ENCODE peak calls at places on chromosome 1, in six cellular contexts. E, Y, P, C, N and K are unnamed samples.

GRCh38 chr1:173744651-173745050 is 29.9 kb downstream of the KLHL20 start:
- DNase-seq in E (no peak), Y (no peak), P (no peak), C (no peak), N (no peak), K (no peak)

GRCh38 chr1:208309771-208310170 is 65.6 kb upstream of the PLXNA2 start:
- DNase-seq in E (no peak), Y (no peak), P (no peak), C (no peak), N (no peak), K (no peak)

GRCh38 chr1:212044851-212045250 is 9.3 kb downstream of the DTL start:
- DNase-seq in E (no peak), Y (no peak), P (no peak), C (no peak), N (no peak), K (no peak)

GRCh38 chr1:93448983-93449805 is 1.3 kb downstream of the FNBP1L start:
- DNase-seq in E (no peak), Y (peak), P (no peak), C (no peak), N (peak), K (peak)

GRCh38 chr1:193338194-193338593 is 151.8 kb upstream of the B3GALT2 start:
- DNase-seq in E (no peak), Y (no peak), P (no peak), C (no peak), N (no peak), K (peak)

GRCh38 chr1:181712636-181713238 is 229.4 kb downstream of the CACNA1E start:
- DNase-seq in E (no peak), Y (no peak), P (no peak), C (no peak), N (no peak), K (no peak)

GRCh38 chr1:94063379-94063778 is 57.6 kb downstream of the ABCA4 start:
- DNase-seq in E (no peak), Y (no peak), P (no peak), C (no peak), N (peak), K (peak)

GRCh38 chr1:33494929-33495328 is 22.5 kb downstream of the ZSCAN20 start:
- DNase-seq in E (no peak), Y (no peak), P (no peak), C (no peak), N (no peak), K (no peak)

GRCh38 chr1:170521818-170522217 is 10.1 kb upstream of the GORAB start:
- DNase-seq in E (no peak), Y (no peak), P (no peak), C (no peak), N (no peak), K (no peak)

GRCh38 chr1:40868051-40868723 is 6.0 kb upstream of the CITED4 start:
- DNase-seq in E (no peak), Y (peak), P (no peak), C (no peak), N (peak), K (peak)

GRCh38 chr1:154866995-154867795 is 2.9 kb downstream of the KCNN3 start:
- DNase-seq in E (no peak), Y (no peak), P (no peak), C (no peak), N (no peak), K (peak)

GRCh38 chr1:184986250-184986649 is 11.9 kb upstream of the NIBAN1 start:
- DNase-seq in E (no peak), Y (no peak), P (no peak), C (peak), N (no peak), K (peak)

GRCh38 chr1:63463248-63463647 is 59.8 kb downstream of the ITGB3BP start:
- DNase-seq in E (no peak), Y (no peak), P (no peak), C (no peak), N (no peak), K (no peak)

GRCh38 chr1:206769331-206769731 is 1.2 kb upstream of the IL19 start:
- DNase-seq in E (peak), Y (no peak), P (peak), C (no peak), N (no peak), K (no peak)

GRCh38 chr1:43978551-43979260 is at the start of gene B4GALT2:
- DNase-seq in E (no peak), Y (peak), P (peak), C (no peak), N (no peak), K (peak)

GRCh38 chr1:34656706-34657105 is 98.1 kb upstream of the GJB5 start:
- DNase-seq in E (no peak), Y (no peak), P (no peak), C (no peak), N (no peak), K (no peak)

GRCh38 chr1:181255270-181255929 is 166.9 kb downstream of the IER5 start:
- DNase-seq in E (no peak), Y (no peak), P (no peak), C (peak), N (peak), K (peak)

GRCh38 chr1:47782414-47783165 is 214.6 kb downstream of the TRABD2B start:
- DNase-seq in E (no peak), Y (no peak), P (no peak), C (no peak), N (no peak), K (no peak)

GRCh38 chr1:66764994-66765578 is 12.8 kb downstream of the DYNLT5 start:
- DNase-seq in E (peak), Y (peak), P (peak), C (peak), N (peak), K (peak)

GRCh38 chr1:111990026-111990877 is 784 bp upstream of the KCND3 start:
- DNase-seq in E (no peak), Y (no peak), P (no peak), C (no peak), N (no peak), K (no peak)

GRCh38 chr1:27538793-27539192 is 48.8 kb upstream of the WASF2 start:
- DNase-seq in E (no peak), Y (no peak), P (no peak), C (no peak), N (no peak), K (peak)

GRCh38 chr1:15678578-15678977 is 5.5 kb upstream of the PLEKHM2 start:
- DNase-seq in E (no peak), Y (no peak), P (no peak), C (peak), N (no peak), K (peak)

GRCh38 chr1:29544406-29544805 is 308.1 kb downstream of the PTPRU start:
- DNase-seq in E (no peak), Y (no peak), P (no peak), C (no peak), N (no peak), K (no peak)

GRCh38 chr1:199742547-199742946 is 285.0 kb upstream of the NR5A2 start:
- DNase-seq in E (no peak), Y (no peak), P (no peak), C (peak), N (no peak), K (peak)